ENCODE peak calls at places on chromosomes 11 and 22, in four cellular contexts. O, C, Y and T are unnamed samples.

GRCh38 chr22:23910496-23911190 is 16.5 kb downstream of the MIF start:
- DNase-seq in C (no peak), O (no peak), Y (no peak), T (no peak)

GRCh38 chr11:118216621-118217526 is 7.9 kb downstream of the JAML start:
- DNase-seq in O (no peak), C (no peak), Y (no peak), T (no peak)

GRCh38 chr22:36010090-36010489 is 18.5 kb downstream of the RBFOX2 start:
- DNase-seq in O (no peak), C (no peak), Y (no peak), T (no peak)

GRCh38 chr11:8744423-8744822 is 61.8 kb downstream of the RPL27A start:
- DNase-seq in C (peak), Y (peak), O (no peak), T (no peak)

GRCh38 chr11:117535201-117535869 is 207.7 kb downstream of the CEP164 start:
- DNase-seq in Y (no peak), C (no peak), O (peak), T (no peak)

GRCh38 chr11:27353593-27354358 is 9.2 kb downstream of the CCDC34 start:
- DNase-seq in C (no peak), O (no peak), Y (peak), T (peak)

GRCh38 chr22:23695141-23695540 is 4.3 kb downstream of the RGL4 start:
- DNase-seq in Y (no peak), O (no peak), C (no peak), T (no peak)

GRCh38 chr11:6612816-6613136 is 760 bp upstream of the TAF10 start:
- DNase-seq in O (no peak), C (peak), Y (no peak), T (no peak)

GRCh38 chr11:44977493-44977984 is 26.9 kb upstream of the TP53I11 start:
- DNase-seq in Y (peak), O (no peak), C (peak), T (no peak)

GRCh38 chr11:119704849-119705248 is 24.2 kb downstream of the NECTIN1 start:
- DNase-seq in C (no peak), O (no peak), Y (no peak), T (no peak)
- H3K4me3 ChIP-seq in C (no peak), O (no peak), Y (no peak), T (no peak)

GRCh38 chr11:2267306-2267861 is 3.0 kb downstream of the ASCL2 start:
- DNase-seq in Y (no peak), O (no peak), C (no peak), T (no peak)
- H3K4me3 ChIP-seq in Y (no peak), O (no peak), C (no peak), T (no peak)

GRCh38 chr11:134340354-134340964 is 8.7 kb downstream of the GLB1L2 start:
- DNase-seq in C (no peak), Y (no peak), O (no peak), T (no peak)
- H3K4me3 ChIP-seq in C (no peak), Y (no peak), O (no peak), T (no peak)

GRCh38 chr11:69497221-69497787 is 15.8 kb downstream of the LINC01488 start:
- DNase-seq in O (peak), Y (peak), C (peak), T (peak)
- H3K4me3 ChIP-seq in O (no peak), Y (no peak), C (no peak), T (no peak)

DNA sequence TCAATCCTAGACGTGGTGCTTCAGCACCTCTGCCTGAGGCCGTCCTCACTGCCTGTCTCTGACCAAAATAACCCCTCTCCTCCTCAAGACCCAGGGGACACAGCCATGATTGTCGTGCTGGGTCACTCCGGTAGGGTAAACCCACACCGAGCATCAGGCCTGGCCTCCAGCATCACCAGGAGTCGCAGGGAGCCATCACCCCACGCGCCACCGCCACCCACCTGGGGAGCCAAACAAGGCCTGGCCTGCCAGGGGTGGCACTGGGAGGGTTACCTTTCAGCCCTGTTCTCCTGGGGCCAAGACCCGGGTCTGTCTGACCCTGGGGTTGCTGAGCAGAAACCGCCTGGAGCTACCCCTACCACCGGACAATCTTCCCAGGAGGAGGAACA is 39.3 kb upstream of the NNMT start:
- DNase-seq in C (no peak), O (no peak), Y (no peak), T (no peak)
- H3K4me3 ChIP-seq in C (no peak), O (no peak), Y (no peak), T (no peak)

GRCh38 chr11:41309716-41310115 is 149.7 kb downstream of the LRRC4C start:
- DNase-seq in C (no peak), O (no peak), Y (no peak), T (no peak)

GRCh38 chr11:41308286-41308685 is 151.2 kb downstream of the LRRC4C start:
- DNase-seq in O (no peak), Y (peak), C (no peak), T (no peak)

GRCh38 chr11:41309111-41309522 is 150.3 kb downstream of the LRRC4C start:
- DNase-seq in Y (no peak), C (no peak), O (no peak), T (no peak)

GRCh38 chr11:41307371-41308080 is 151.9 kb downstream of the LRRC4C start:
- DNase-seq in Y (no peak), C (no peak), O (no peak), T (no peak)

DNA sequence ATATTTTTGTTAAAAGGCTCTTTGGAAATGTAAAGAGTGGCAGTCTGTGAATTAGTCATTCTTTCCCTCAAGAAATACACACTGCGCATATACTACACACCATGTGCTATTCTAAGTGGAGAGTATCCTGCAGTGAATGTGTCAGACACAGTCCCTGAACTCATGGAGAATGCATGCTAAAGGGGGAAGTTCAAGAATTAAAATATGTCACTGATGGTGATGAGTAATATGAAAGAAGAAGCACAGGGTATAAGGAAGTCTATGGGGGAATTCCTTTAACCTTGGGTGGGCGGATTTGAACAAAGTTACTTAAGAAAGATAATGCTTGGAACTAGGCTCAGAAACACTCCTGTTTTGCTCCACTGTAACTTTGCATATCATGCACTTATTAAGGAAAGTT is 153.0 kb downstream of the LRRC4C start:
- DNase-seq in C (no peak), O (no peak), Y (peak), T (no peak)
- H3K4me3 ChIP-seq in C (no peak), O (no peak), Y (no peak), T (no peak)